ENCODE peak calls at places on chromosomes 11 and 22, in four cellular contexts. A is GM23248, R is body of pancreas, C is skeletal muscle cell. O is an unnamed sample.

GRCh38 chr11:130071211-130071712 is 1.6 kb downstream of the APLP2 start:
- DNase-seq in C (no peak), A (peak), R (no peak), O (no peak)

GRCh38 chr11:69075421-69076128 is 26.8 kb downstream of the TPCN2 start:
- DNase-seq in A (peak), C (peak), R (peak), O (peak)

GRCh38 chr11:18698341-18699268 is at the start of gene TMEM86A:
- DNase-seq in C (peak), A (peak), R (peak), O (no peak)

GRCh38 chr11:37394236-37394870 is 796.3 kb upstream of the RAG2 start:
- DNase-seq in A (no peak), C (no peak), R (no peak), O (no peak)

GRCh38 chr11:134592391-134592990 is 180.4 kb upstream of the B3GAT1 start:
- DNase-seq in R (no peak), C (no peak), A (no peak), O (no peak)

GRCh38 chr22:16824718-16825687 is at the start of gene XKR3:
- DNase-seq in A (peak), C (no peak), R (no peak), O (no peak)

GRCh38 chr11:104432526-104432925 is 268.6 kb upstream of the PDGFD start:
- DNase-seq in A (no peak), C (no peak), R (no peak), O (no peak)

GRCh38 chr11:65429069-65429681 is 6.6 kb downstream of the NEAT1 start:
- DNase-seq in R (peak), C (no peak), A (peak), O (no peak)

GRCh38 chr11:86551286-86551685 is 121.1 kb downstream of the ME3 start:
- DNase-seq in A (peak), R (peak), C (peak), O (peak)

GRCh38 chr11:116366980-116367640 is 405.7 kb downstream of the BUD13 start:
- DNase-seq in R (no peak), C (no peak), A (no peak), O (no peak)

GRCh38 chr11:71286701-71287643 is 34.6 kb upstream of the SHANK2 start:
- DNase-seq in C (peak), A (peak), R (peak), O (peak)

GRCh38 chr11:127624455-127624854 is 623.9 kb upstream of the KIRREL3 start:
- DNase-seq in R (no peak), A (peak), C (no peak), O (no peak)

GRCh38 chr11:127618721-127619120 is 618.2 kb upstream of the KIRREL3 start:
- DNase-seq in A (no peak), R (no peak), C (no peak), O (no peak)

GRCh38 chr11:127620660-127621059 is 620.1 kb upstream of the KIRREL3 start:
- DNase-seq in R (no peak), C (no peak), A (peak), O (no peak)

GRCh38 chr11:127616171-127616570 is 615.6 kb upstream of the KIRREL3 start:
- DNase-seq in A (no peak), R (no peak), C (no peak), O (no peak)

DNA sequence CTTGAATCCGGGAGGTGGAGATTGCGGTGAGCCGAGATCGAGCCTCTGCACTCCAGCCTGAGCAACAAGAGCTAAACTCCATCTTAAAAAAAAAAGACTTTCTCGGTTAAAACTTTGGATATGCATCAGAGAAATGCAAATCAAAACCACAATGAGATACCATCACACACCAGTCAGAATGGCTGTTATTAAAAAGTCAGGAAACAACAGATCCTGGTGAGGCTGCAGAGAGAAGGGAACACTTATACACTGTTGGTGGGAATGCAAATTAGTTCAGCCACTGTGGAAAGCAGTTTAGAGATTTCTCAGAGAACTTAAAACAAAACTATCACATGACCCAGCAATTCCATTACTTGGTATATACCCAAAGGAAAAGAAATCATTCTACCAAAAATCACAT is 619.4 kb upstream of the KIRREL3 start:
- DNase-seq in C (no peak), R (no peak), A (no peak), O (no peak)
- H3K4me3 ChIP-seq in C (no peak), R (no peak), A (no peak), O (no peak)

GRCh38 chr22:42994276-42994916 is 20.6 kb downstream of the PACSIN2 start:
- DNase-seq in A (no peak), R (no peak), C (no peak), O (no peak)
- H3K4me3 ChIP-seq in A (peak), R (no peak), C (peak), O (no peak)

DNA sequence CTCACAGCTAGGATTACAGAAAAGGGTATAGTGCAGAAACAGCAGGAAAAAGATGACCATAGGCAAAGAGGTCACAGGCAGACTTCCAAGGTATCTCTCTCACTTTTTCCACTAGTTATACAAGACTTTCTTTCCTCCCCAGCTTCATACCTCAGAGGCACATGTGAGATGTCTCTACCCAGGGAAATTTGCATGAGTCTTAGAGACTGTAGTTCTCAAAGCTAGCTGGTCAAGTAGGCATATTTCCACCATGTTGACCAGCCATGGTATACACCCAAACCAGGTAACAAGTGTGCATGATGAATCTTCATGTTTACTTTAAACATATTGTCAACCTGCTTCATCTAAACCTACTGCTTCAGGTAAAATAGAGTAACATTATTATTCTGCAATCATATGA is 27.9 kb downstream of the PRMT3 start:
- DNase-seq in C (no peak), R (no peak), A (no peak), O (no peak)
- H3K4me3 ChIP-seq in C (no peak), R (no peak), A (no peak), O (no peak)

GRCh38 chr11:4932751-4933150 is 8.6 kb upstream of the OR51G1 start:
- DNase-seq in C (no peak), A (no peak), R (no peak), O (no peak)

GRCh38 chr11:4936745-4937144 is 10.7 kb downstream of the OR51A4 start:
- DNase-seq in R (no peak), A (no peak), C (no peak), O (no peak)
- H3K4me3 ChIP-seq in R (no peak), A (no peak), C (no peak), O (no peak)

GRCh38 chr11:48020092-48020755 is 39.9 kb downstream of the PTPRJ start:
- DNase-seq in R (peak), A (no peak), C (no peak), O (no peak)
- H3K4me3 ChIP-seq in R (no peak), A (no peak), C (no peak), O (no peak)

GRCh38 chr11:131998020-131998419 is 627.6 kb downstream of the NTM start:
- DNase-seq in C (no peak), R (no peak), A (no peak), O (no peak)

GRCh38 chr11:131999955-132000354 is 629.5 kb downstream of the NTM start:
- DNase-seq in R (no peak), A (no peak), C (no peak), O (no peak)

GRCh38 chr11:131993291-131993690 is 622.9 kb downstream of the NTM start:
- DNase-seq in A (no peak), R (no peak), C (no peak), O (no peak)

GRCh38 chr11:131999084-131999483 is 628.7 kb downstream of the NTM start:
- DNase-seq in R (no peak), C (no peak), A (no peak), O (no peak)
- H3K4me3 ChIP-seq in R (no peak), C (no peak), A (no peak), O (no peak)

GRCh38 chr11:79113099-79113498 is 327.7 kb downstream of the TENM4 start:
- DNase-seq in R (no peak), A (no peak), C (no peak), O (no peak)

GRCh38 chr11:79108851-79109250 is 332.0 kb downstream of the TENM4 start:
- DNase-seq in A (peak), R (no peak), C (no peak), O (no peak)

GRCh38 chr11:79110796-79111195 is 330.0 kb downstream of the TENM4 start:
- DNase-seq in R (no peak), A (no peak), C (no peak), O (no peak)

GRCh38 chr11:79110308-79110707 is 330.5 kb downstream of the TENM4 start:
- DNase-seq in A (no peak), R (no peak), C (no peak), O (no peak)
- H3K4me3 ChIP-seq in A (no peak), R (no peak), C (no peak), O (no peak)

DNA sequence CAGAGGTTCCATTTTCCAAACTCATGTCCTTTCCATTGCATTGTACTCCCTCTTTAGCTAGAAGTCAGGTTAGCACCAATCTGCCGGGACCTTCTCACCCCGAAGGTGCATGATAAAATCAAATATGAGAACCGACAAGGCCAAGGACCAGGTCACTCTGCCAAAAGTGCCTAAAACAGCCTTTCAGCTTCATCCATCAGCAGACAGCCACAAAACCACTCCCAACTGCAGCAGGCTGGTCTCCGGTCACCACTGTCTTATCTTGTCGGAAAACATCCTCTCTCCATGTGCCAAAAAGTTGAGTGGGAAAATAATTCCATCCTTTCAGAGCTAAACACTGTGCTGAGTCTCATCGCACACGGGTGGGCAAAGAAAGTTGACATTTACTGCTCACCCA is 1.4 kb downstream of the PI4KA start:
- DNase-seq in C (no peak), R (no peak), A (peak), O (no peak)
- H3K4me3 ChIP-seq in C (peak), R (no peak), A (peak), O (peak)

O was measured in HFF-Myc.